ENCODE peak calls at places on chromosomes 12 and 14, in nine cellular contexts. S, W, I, Y, X, A, D, U and M are unnamed samples.

GRCh38 chr14:74946659-74947281 is 8.6 kb downstream of the PGF start:
- DNase-seq in U (no peak), A (no peak), Y (no peak), X (peak; percentile 31), S (peak; percentile 24), W (no peak), D (no peak), I (no peak), M (no peak)

GRCh38 chr12:12408265-12408690 is 51.4 kb downstream of the BORCS5 start:
- DNase-seq in A (no peak), X (no peak), U (no peak), D (no peak), I (no peak), Y (no peak), W (no peak), S (no peak), M (no peak)

GRCh38 chr14:77799863-77800730 is at the start of gene ADCK1:
- DNase-seq in I (peak; percentile 69), Y (peak; percentile 94), S (peak; percentile 88), X (peak; percentile 70), U (peak; percentile 94), W (peak; percentile 61), A (peak; percentile 91), D (peak; percentile 60), M (no peak)

GRCh38 chr14:100652739-100653138 is 65.5 kb upstream of the BEGAIN start:
- DNase-seq in Y (no peak), U (no peak), A (no peak), D (no peak), W (no peak), S (no peak), X (no peak), I (no peak), M (no peak)

GRCh38 chr14:67417633-67418032 is 5.7 kb upstream of the PLEK2 start:
- DNase-seq in Y (no peak), A (peak; percentile 41), X (no peak), U (no peak), S (no peak), I (no peak), D (no peak), W (no peak), M (no peak)

GRCh38 chr14:99549684-99550083 is 54.3 kb downstream of the CCDC85C start:
- DNase-seq in I (no peak), D (no peak), S (no peak), A (no peak), X (no peak), W (no peak), Y (no peak), U (no peak), M (no peak)

GRCh38 chr12:46831335-46832083 is 5.7 kb upstream of the SLC38A4 start:
- DNase-seq in U (no peak), D (no peak), I (no peak), X (no peak), Y (no peak), A (no peak), S (no peak), W (no peak), M (no peak)

GRCh38 chr12:64943686-64944085 is 119.2 kb downstream of the TBC1D30 start:
- DNase-seq in U (no peak), Y (no peak), A (no peak), D (no peak), W (no peak), X (peak; percentile 63), S (no peak), I (peak; percentile 95), M (no peak)

GRCh38 chr12:106245767-106246166 is 2.1 kb downstream of the CKAP4 start:
- DNase-seq in W (peak; percentile 56), U (no peak), X (no peak), I (peak; percentile 81), A (peak; percentile 78), S (peak; percentile 81), D (peak; percentile 79), Y (no peak), M (no peak)

GRCh38 chr14:69153848-69154208 is 909 bp upstream of the DCAF5 start:
- DNase-seq in Y (no peak), W (no peak), A (peak; percentile 33), D (no peak), I (peak; percentile 37), U (peak; percentile 38), X (no peak), S (peak; percentile 9), M (no peak)

GRCh38 chr12:104741497-104742367 is 216.4 kb downstream of the SLC41A2 start:
- DNase-seq in U (no peak), X (peak; percentile 7), S (no peak), W (no peak), Y (no peak), A (no peak), D (no peak), I (peak; percentile 27), M (no peak)

GRCh38 chr12:130446846-130447654 is 109.4 kb downstream of the PIWIL1 start:
- DNase-seq in S (no peak), D (no peak), W (no peak), X (no peak), A (no peak), I (no peak), Y (no peak), U (no peak), M (no peak)

GRCh38 chr14:93009471-93010117 is 86.6 kb downstream of the CHGA start:
- DNase-seq in S (no peak), I (peak; percentile 61), W (no peak), D (no peak), A (no peak), X (no peak), U (no peak), Y (peak; percentile 92), M (no peak)

GRCh38 chr14:65840118-65840751 is 427.7 kb downstream of the FUT8 start:
- DNase-seq in D (no peak), A (no peak), S (no peak), Y (no peak), I (no peak), W (no peak), X (no peak), U (no peak), M (no peak)

GRCh38 chr14:104445086-104445485 is 134.5 kb upstream of the C14orf180 start:
- DNase-seq in W (no peak), A (peak; percentile 22), D (no peak), X (no peak), I (no peak), S (no peak), U (no peak), Y (peak; percentile 1), M (no peak)

GRCh38 chr12:131380961-131381705 is 329.8 kb upstream of the SFSWAP start:
- DNase-seq in Y (no peak), U (no peak), I (no peak), S (no peak), W (no peak), A (no peak), D (no peak), X (no peak), M (no peak)

GRCh38 chr14:64762044-64763034 is 58.1 kb downstream of the PLEKHG3 start:
- DNase-seq in I (peak; percentile 86), U (no peak), Y (peak; percentile 68), D (peak; percentile 51), S (peak; percentile 91), X (peak; percentile 92), W (peak; percentile 87), A (peak; percentile 57), M (no peak)

GRCh38 chr12:126156806-126157574 is 1091.8 kb downstream of the AACS start:
- DNase-seq in A (no peak), W (no peak), U (no peak), I (no peak), X (no peak), S (no peak), Y (peak; percentile 70), D (no peak), M (no peak)

GRCh38 chr14:35944847-35945246 is 118.7 kb downstream of the BRMS1L start:
- DNase-seq in U (no peak), A (no peak), X (peak; percentile 6), I (no peak), Y (no peak), W (no peak), D (peak; percentile 64), S (peak; percentile 56), M (no peak)

GRCh38 chr12:7638764-7639570 is 26.7 kb downstream of the APOBEC1 start:
- DNase-seq in U (peak; percentile 70), Y (peak; percentile 78), S (peak; percentile 83), I (peak; percentile 82), X (peak; percentile 61), D (peak; percentile 69), A (peak; percentile 84), W (peak; percentile 80), M (peak; percentile 20)

GRCh38 chr12:7645395-7646177 is 20.1 kb downstream of the APOBEC1 start:
- DNase-seq in X (no peak), I (peak; percentile 54), A (no peak), D (peak; percentile 24), S (peak; percentile 42), U (peak; percentile 29), W (peak; percentile 42), Y (no peak), M (no peak)

GRCh38 chr12:7646178-7646475 is 19.6 kb downstream of the APOBEC1 start:
- DNase-seq in Y (no peak), W (no peak), X (no peak), S (no peak), A (no peak), D (no peak), I (no peak), U (no peak), M (no peak)

GRCh38 chr12:7642287-7642686 is 23.4 kb downstream of the APOBEC1 start:
- DNase-seq in A (no peak), D (no peak), W (no peak), S (no peak), U (no peak), I (no peak), Y (no peak), X (no peak), M (no peak)

GRCh38 chr12:7642876-7643309 is 22.8 kb downstream of the APOBEC1 start:
- DNase-seq in X (no peak), S (peak; percentile 59), W (no peak), D (peak; percentile 22), Y (no peak), I (peak; percentile 34), A (no peak), U (no peak), M (no peak)
- TF ChIP-seq CTCF in X (peak; percentile 60), S (peak; percentile 83), W (peak; percentile 51), D (peak; percentile 76), Y (no peak), I (peak; percentile 52), A (no peak), U (no peak), M (peak; percentile 55)

GRCh38 chr12:43763769-43764168 is 5.0 kb downstream of the IRAK4 start:
- DNase-seq in A (no peak), U (no peak), D (no peak), Y (no peak), X (no peak), I (no peak), W (no peak), S (no peak), M (no peak)
- H3K4me3 ChIP-seq in A (no peak overlapping the region), U (no peak overlapping the region), D (no peak overlapping the region), Y (no peak overlapping the region), X (no peak overlapping the region), I (no peak overlapping the region), W (no peak overlapping the region), S (no peak overlapping the region), M (no peak overlapping the region)

GRCh38 chr12:3680919-3681594 is 71.9 kb downstream of the CRACR2A start:
- DNase-seq in Y (no peak), D (no peak), I (peak; percentile 30), S (no peak), W (peak; percentile 24), U (no peak), X (peak; percentile 14), A (peak; percentile 36), M (no peak)
- TF ChIP-seq CTCF in Y (no peak), D (no peak), I (no peak), S (no peak), W (peak; percentile 48), U (no peak), X (peak; percentile 41), A (no peak), M (peak; percentile 50)

GRCh38 chr12:122523280-122523679 is 3.5 kb downstream of the RSRC2 start:
- DNase-seq in U (no peak), A (peak; percentile 39), I (peak; percentile 81), Y (no peak), D (no peak), X (peak; percentile 20), W (peak; percentile 56), S (peak; percentile 32), M (no peak)
- H3K4me3 ChIP-seq in U (peak overlapping the region; percentile 19), A (no peak overlapping the region), I (no peak overlapping the region), Y (peak overlapping the region; percentile 94), D (no peak overlapping the region), X (peak overlapping the region; percentile 76), W (peak overlapping the region; percentile 10), S (peak overlapping the region; percentile 69), M (peak overlapping the region; percentile 19)